ENCODE peak calls at places on chromosomes 4 and X, in five cellular contexts. W, D, G, A and Z are unnamed samples.

GRCh38 chr4:101205878-101206277 is 141.4 kb downstream of the PPP3CA start:
- DNase-seq in W (no peak), D (peak; percentile 12), G (no peak), A (no peak), Z (peak; percentile 31)

GRCh38 chr4:55367084-55367722 is 21.2 kb downstream of the SRD5A3 start:
- DNase-seq in W (no peak), D (no peak), G (no peak), A (no peak), Z (no peak)

GRCh38 chr4:3252831-3253641 is 4.1 kb downstream of the MSANTD1 start:
- DNase-seq in W (no peak), D (no peak), G (no peak), A (no peak), Z (no peak)

GRCh38 chrX:77451041-77451440 is 3.9 kb downstream of the FGF16 start:
- DNase-seq in W (peak; percentile 40), D (no peak), G (no peak), A (no peak), Z (peak; percentile 34)

GRCh38 chr4:1002631-1003251 is 8.7 kb upstream of the FGFRL1 start:
- DNase-seq in W (no peak), D (no peak), G (no peak), A (no peak), Z (no peak)

GRCh38 chr4:159346681-159347080 is 243.8 kb downstream of the RAPGEF2 start:
- DNase-seq in W (no peak), D (no peak), G (no peak), A (no peak), Z (no peak)

GRCh38 chr4:13059015-13059414 is 425.1 kb downstream of the RAB28 start:
- DNase-seq in W (no peak), D (no peak), G (no peak), A (no peak), Z (no peak)

GRCh38 chr4:109746728-109747127 is 16.9 kb upstream of the PLA2G12A start:
- DNase-seq in W (no peak), D (no peak), G (no peak), A (no peak), Z (no peak)

GRCh38 chrX:1824855-1825254 is 210.0 kb downstream of the ASMT start:
- DNase-seq in W (no peak), D (no peak), G (no peak), A (no peak), Z (no peak)